ENCODE peak calls at places on chromosomes 6 and 20, in ten cellular contexts. Z is gastrocnemius medialis, A is transverse colon, T is heart left ventricle, E is IMR-90, G is breast epithelium, N is uterus, U is HCT116, F is adrenal gland, Q is ovary. Y is an unnamed sample. For H3K27me3 and H3K4me1, the result is how much of the 10 kb centered on the place peaks cover.

GRCh38 chr6:108742041-108742440 is 106.2 kb upstream of the ARMC2 start:
- DNase-seq in U (no peak), Q (no peak), E (no peak), G (no peak), N (no peak), A (no peak), Z (no peak), T (no peak), F (no peak), Y (no peak)

GRCh38 chr20:16472045-16472872 is 101.0 kb downstream of the KIF16B start:
- DNase-seq in T (no peak), N (no peak), F (no peak), Z (no peak), Q (no peak), U (no peak), E (peak), A (peak), G (no peak), Y (no peak)

GRCh38 chr6:132272776-132273175 is 128.5 kb downstream of the MOXD1 start:
- DNase-seq in F (no peak), A (no peak), Q (no peak), G (no peak), U (no peak), Z (no peak), N (no peak), E (no peak), T (no peak), Y (no peak)

GRCh38 chr20:11120451-11120850 is 446.7 kb upstream of the JAG1 start:
- DNase-seq in A (no peak), E (no peak), N (no peak), G (no peak), Z (no peak), F (no peak), Q (no peak), U (no peak), T (no peak), Y (no peak)

GRCh38 chr6:52285174-52286068 is 879 bp upstream of the MCM3 start:
- DNase-seq in N (no peak), Z (no peak), Q (no peak), E (peak), F (no peak), T (no peak), G (no peak), A (no peak), U (no peak), Y (no peak)

GRCh38 chr6:158626360-158627167 is 18.0 kb downstream of the DYNLT1 start:
- DNase-seq in U (no peak), T (no peak), N (no peak), Q (no peak), E (no peak), A (no peak), G (no peak), F (no peak), Z (no peak), Y (no peak)

GRCh38 chr20:12535316-12535715 is 473.5 kb upstream of the SPTLC3 start:
- DNase-seq in G (no peak), E (no peak), N (no peak), U (no peak), T (no peak), F (no peak), Z (no peak), Q (no peak), A (no peak), Y (no peak)

GRCh38 chr6:139891471-139891870 is 517.0 kb upstream of the CITED2 start:
- DNase-seq in N (no peak), G (no peak), F (no peak), U (no peak), Z (no peak), E (peak), A (no peak), Q (no peak), T (no peak), Y (no peak)

GRCh38 chr6:75199856-75200255 is 6.0 kb downstream of the COL12A1 start:
- DNase-seq in E (peak), Z (no peak), A (no peak), N (no peak), T (no peak), Q (no peak), U (no peak), F (no peak), G (no peak), Y (no peak)

GRCh38 chr6:84771732-84772131 is 7.3 kb upstream of the TBX18 start:
- DNase-seq in T (no peak), Q (no peak), E (no peak), N (no peak), U (no peak), Z (no peak), A (no peak), F (no peak), G (no peak), Y (no peak)

GRCh38 chr6:155290491-155290890 is 23.8 kb downstream of the TFB1M start:
- DNase-seq in E (no peak), G (no peak), A (no peak), U (no peak), T (no peak), Q (no peak), F (no peak), Z (no peak), N (no peak), Y (no peak)

GRCh38 chr6:1524040-1524480 is 85.7 kb upstream of the FOXC1 start:
- DNase-seq in E (peak), T (peak), Z (peak), A (peak), U (peak), F (peak), N (no peak), Q (peak), G (peak), Y (peak)

GRCh38 chr6:75183099-75183541 is 22.7 kb downstream of the COL12A1 start:
- DNase-seq in A (no peak), Z (peak), Q (no peak), U (no peak), N (peak), T (no peak), F (no peak), E (peak), G (no peak), Y (no peak)

GRCh38 chr20:1320902-1321653 is 7.9 kb downstream of the SDCBP2 start:
- DNase-seq in T (no peak), U (no peak), Q (no peak), F (no peak), E (no peak), A (no peak), Z (no peak), N (no peak), G (no peak), Y (no peak)

GRCh38 chr20:6169251-6169650 is 46.4 kb upstream of the FERMT1 start:
- DNase-seq in G (no peak), A (no peak), F (peak), N (no peak), Z (no peak), T (no peak), Q (no peak), U (no peak), E (peak), Y (no peak)

GRCh38 chr20:38227578-38228360 is 32.8 kb downstream of the KIAA1755 start:
- DNase-seq in T (no peak), U (no peak), F (no peak), Z (peak), G (peak), E (no peak), A (no peak), Q (no peak), N (no peak), Y (no peak)

GRCh38 chr6:132270745-132271414 is 130.4 kb downstream of the MOXD1 start:
- DNase-seq in G (no peak), Q (no peak), A (no peak), T (no peak), Z (no peak), F (no peak), E (no peak), N (no peak), U (no peak), Y (peak)

GRCh38 chr20:1764136-1765033 is 106.8 kb upstream of the SIRPG start:
- DNase-seq in U (peak), Q (peak), T (peak), Z (peak), A (peak), E (peak), N (peak), F (peak), G (peak), Y (peak)

GRCh38 chr6:43746071-43746470 is 23.9 kb upstream of the VEGFA start:
- DNase-seq in N (no peak), E (no peak), G (no peak), A (no peak), U (no peak), Q (no peak), Z (no peak), T (no peak), F (no peak), Y (no peak)

GRCh38 chr6:43744931-43745727 is 24.9 kb upstream of the VEGFA start:
- DNase-seq in T (no peak), G (no peak), E (no peak), U (no peak), F (no peak), Z (no peak), N (no peak), Q (no peak), A (no peak), Y (peak)

GRCh38 chr6:43747734-43748133 is 22.3 kb upstream of the VEGFA start:
- DNase-seq in N (no peak), A (no peak), F (no peak), G (peak), Q (no peak), U (no peak), T (no peak), E (no peak), Z (no peak), Y (no peak)

GRCh38 chr6:43748765-43749164 is 21.2 kb upstream of the VEGFA start:
- DNase-seq in F (no peak), T (no peak), U (no peak), E (no peak), Z (no peak), Q (no peak), G (no peak), N (no peak), A (no peak), Y (no peak)

GRCh38 chr6:43746613-43747101 is 23.4 kb upstream of the VEGFA start:
- DNase-seq in T (no peak), N (no peak), A (no peak), G (peak), U (no peak), F (no peak), E (no peak), Z (no peak), Q (no peak), Y (no peak)
- TF ChIP-seq POLR2A in T (no peak), N (no peak), A (no peak), G (no peak), U (no peak), F (no peak), E (no peak), Z (no peak), Q (no peak), Y (no peak)

DNA sequence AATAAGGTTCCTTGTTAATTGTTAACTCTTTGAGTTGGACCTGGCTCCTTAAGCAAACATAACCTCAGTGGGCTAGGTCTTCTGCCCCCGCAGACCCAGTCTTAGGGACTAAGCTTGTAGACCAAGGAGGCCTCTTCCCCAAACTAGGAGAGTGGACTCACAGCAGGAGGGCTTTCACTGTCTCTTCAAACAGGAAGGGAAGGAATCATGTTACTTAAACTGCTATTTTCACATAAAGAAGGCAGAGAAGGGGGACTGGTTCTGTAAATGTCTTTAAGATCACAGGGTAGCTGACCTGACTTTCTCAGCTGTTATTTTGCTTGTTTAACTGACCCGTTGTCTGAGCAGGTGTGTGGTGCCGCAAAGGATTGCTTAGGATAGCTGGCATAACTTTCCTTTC is 34.9 kb upstream of the PRDM1 start:
- DNase-seq in T (no peak), Z (no peak), G (no peak), Q (no peak), E (no peak), A (no peak), F (no peak), U (no peak), N (no peak), Y (no peak)
- H3K27me3 ChIP-seq in T (under half), Z (under half), G (under half), Q (under half), E (under half), A (under half), F (under half), U (under half), N (under half), Y (under half)

GRCh38 chr6:36129889-36130671 is at the start of gene MAPK13:
- DNase-seq in A (peak), Q (no peak), E (peak), N (no peak), T (no peak), G (no peak), U (no peak), F (no peak), Z (peak), Y (peak)
- H3K4me1 ChIP-seq in A (under half), Q (under half), E (under half), N (under half), T (under half), G (under half), U (under half), F (half or more), Z (under half), Y (under half)

DNA sequence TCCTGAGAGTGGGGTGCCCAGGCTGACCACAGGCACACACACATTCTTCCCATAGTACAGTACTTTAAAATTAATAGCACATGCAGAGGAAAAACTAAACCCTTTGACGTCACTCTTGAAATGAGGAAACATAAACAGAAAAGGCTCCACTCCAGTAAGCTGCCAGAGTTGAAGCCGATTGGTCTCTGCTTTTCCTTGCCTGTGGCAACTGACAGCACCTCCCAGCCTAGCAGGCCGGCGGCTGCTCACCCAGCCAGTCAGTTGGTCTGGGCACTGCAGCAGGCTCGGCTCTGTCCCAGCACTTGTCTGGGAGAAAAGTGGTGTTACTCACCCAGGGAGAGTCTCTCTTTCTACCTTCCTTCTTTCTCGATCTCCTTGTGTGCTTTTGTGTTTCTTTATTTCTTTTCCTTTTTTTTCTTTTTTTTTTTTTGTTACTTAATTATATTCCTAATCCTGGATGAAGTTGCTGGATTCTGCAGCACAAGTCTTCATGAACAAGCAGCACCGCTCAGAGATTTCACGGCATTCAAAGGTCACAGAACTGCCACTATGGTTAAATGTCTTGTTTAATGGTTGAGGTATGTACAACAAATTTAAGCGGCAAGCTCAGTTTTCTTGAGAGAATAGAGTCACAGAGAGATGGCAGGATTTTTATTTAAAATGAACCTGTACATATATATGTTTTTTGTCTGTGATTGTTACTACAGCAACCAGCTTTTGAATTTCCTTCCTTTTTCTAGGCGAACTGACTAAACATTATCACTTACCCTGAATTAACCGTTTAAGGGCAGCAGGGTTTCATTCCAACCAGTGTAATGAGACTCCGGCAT is at the start of gene PDE7B:
- DNase-seq in N (peak), T (peak), E (peak), G (peak), A (peak), Z (peak), Q (peak), F (peak), U (no peak), Y (peak)
- TF ChIP-seq POLR2A in N (peak), T (no peak), E (peak), G (peak), A (peak), Z (peak), Q (peak), F (peak), U (no peak), Y (peak)

GRCh38 chr20:22561965-22562581 is 22.3 kb downstream of the FOXA2 start:
- DNase-seq in U (no peak), G (no peak), N (no peak), F (no peak), E (no peak), A (no peak), Q (no peak), Z (no peak), T (no peak), Y (no peak)

GRCh38 chr20:22563062-22563965 is 21.1 kb downstream of the FOXA2 start:
- DNase-seq in E (no peak), G (no peak), A (no peak), Q (no peak), T (no peak), Z (no peak), U (no peak), N (no peak), F (no peak), Y (no peak)

GRCh38 chr20:22560817-22561216 is 23.6 kb downstream of the FOXA2 start:
- DNase-seq in A (no peak), T (no peak), Z (no peak), U (no peak), Q (no peak), E (no peak), F (no peak), G (no peak), N (no peak), Y (no peak)

GRCh38 chr20:22559711-22560305 is 24.6 kb downstream of the FOXA2 start:
- DNase-seq in N (no peak), E (no peak), U (no peak), A (no peak), Z (no peak), T (no peak), G (no peak), F (no peak), Q (no peak), Y (no peak)

DNA sequence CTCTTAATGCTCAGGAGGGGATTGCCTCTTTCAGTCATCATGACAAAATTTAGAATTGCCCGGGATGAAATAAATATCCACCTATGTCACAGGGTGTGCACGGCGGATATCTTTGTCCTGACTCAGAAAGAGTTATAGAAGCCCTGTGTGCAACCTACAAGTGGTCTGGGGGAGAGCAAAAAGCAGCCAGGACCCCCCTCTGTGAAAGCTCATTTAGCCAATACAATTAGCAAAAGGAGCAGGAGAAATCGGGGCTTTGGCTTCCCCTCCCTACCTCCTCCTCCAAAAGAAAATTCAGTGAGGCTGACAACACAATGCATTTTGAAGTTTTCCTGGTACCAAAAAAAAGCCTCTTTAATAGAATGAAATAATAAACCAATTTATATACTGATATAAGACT is 21.8 kb downstream of the FOXA2 start:
- DNase-seq in G (no peak), Z (no peak), U (no peak), N (no peak), A (no peak), Q (no peak), T (no peak), E (no peak), F (no peak), Y (no peak)
- H3K27me3 ChIP-seq in G (under half), Z (half or more), U (under half), N (half or more), A (half or more), Q (under half), T (half or more), E (under half), F (half or more), Y (under half)

GRCh38 chr6:32109765-32110160 is 625 bp upstream of the TNXB start:
- DNase-seq in E (no peak), Q (no peak), U (no peak), F (no peak), T (no peak), Z (no peak), N (no peak), G (no peak), A (no peak), Y (no peak)

GRCh38 chr6:32109114-32109764 is at the start of gene TNXB:
- DNase-seq in N (peak), E (no peak), U (no peak), Q (peak), G (no peak), A (peak), T (no peak), Z (peak), F (no peak), Y (no peak)

GRCh38 chr6:32111424-32112066 is 2.4 kb upstream of the TNXB start:
- DNase-seq in A (no peak), N (peak), Z (peak), F (no peak), Q (peak), G (no peak), E (no peak), T (no peak), U (no peak), Y (no peak)

GRCh38 chr6:32112436-32112980 is 3.4 kb upstream of the TNXB start:
- DNase-seq in N (peak), F (no peak), G (no peak), E (no peak), U (no peak), T (no peak), Z (peak), A (no peak), Q (peak), Y (no peak)

DNA sequence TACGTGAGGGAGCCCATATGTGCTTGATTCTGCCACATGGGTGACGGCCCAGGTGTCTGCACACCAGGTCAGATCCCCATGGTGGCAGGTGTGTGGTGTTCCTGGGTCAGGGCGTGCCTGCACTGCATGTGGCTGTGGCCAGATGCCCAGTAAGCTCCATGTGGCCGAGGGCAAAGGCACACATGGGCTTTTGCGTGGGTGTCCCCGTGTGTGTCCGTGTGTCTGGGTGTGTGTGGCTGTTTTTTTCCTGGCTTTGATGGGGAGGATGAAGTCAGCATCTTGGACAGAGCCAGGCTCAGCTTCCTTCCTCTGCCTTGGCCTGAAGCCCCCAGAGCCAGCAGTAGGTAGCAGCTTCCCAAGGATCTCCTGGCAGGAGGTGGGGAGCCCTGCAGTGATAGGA is 1.5 kb upstream of the TNXB start:
- DNase-seq in N (no peak), G (no peak), T (no peak), A (no peak), E (no peak), Q (no peak), U (no peak), F (no peak), Z (no peak), Y (no peak)
- H3K4me1 ChIP-seq in N (under half), G (under half), T (half or more), A (under half), E (under half), Q (under half), U (under half), F (under half), Z (under half), Y (under half)

DNA sequence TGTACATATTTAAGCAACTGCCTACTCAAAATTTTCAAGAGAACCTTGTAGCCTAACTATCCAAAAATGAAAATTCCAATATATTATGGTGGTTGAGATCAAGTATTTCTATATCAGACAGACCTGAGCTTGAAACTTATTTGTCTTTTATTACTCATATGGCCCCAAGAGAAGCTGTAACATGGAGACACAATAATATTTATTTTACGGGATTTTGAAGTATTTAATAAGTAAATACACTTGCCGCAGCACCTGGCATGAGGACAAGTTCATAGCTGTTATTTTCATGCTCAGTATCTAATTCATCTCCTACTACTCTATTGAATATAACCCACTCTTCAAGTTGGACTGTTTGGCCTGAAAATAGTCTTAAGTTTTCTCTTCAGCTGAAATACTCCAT is 28.0 kb downstream of the PTPRK start:
- DNase-seq in Q (no peak), G (peak), A (no peak), Z (no peak), F (no peak), E (peak), N (no peak), T (no peak), U (no peak), Y (peak)
- TF ChIP-seq POLR2A in Q (no peak), G (no peak), A (no peak), Z (no peak), F (no peak), E (no peak), N (no peak), T (no peak), U (no peak), Y (no peak)